ENCODE peak calls at places on chromosomes 2 and 18, in four cellular contexts. E is HepG2, T is Panc1, L is K562. Q is an unnamed sample.

GRCh38 chr2:95063401-95063958 is 38.0 kb downstream of the MAL start:
- DNase-seq in E (no peak), T (no peak), L (no peak), Q (no peak)

GRCh38 chr2:172698041-172698863 is 37.4 kb upstream of the RAPGEF4 start:
- DNase-seq in E (no peak), T (no peak), L (peak; percentile 23), Q (peak; percentile 67)

GRCh38 chr2:221817052-221817451 is 244.9 kb upstream of the EPHA4 start:
- DNase-seq in E (no peak), T (no peak), L (no peak), Q (no peak)

GRCh38 chr2:74221604-74222299 is 23.3 kb downstream of the MTHFD2 start:
- DNase-seq in E (no peak), T (no peak), L (no peak), Q (no peak)

GRCh38 chr18:59517446-59518171 is 158.5 kb upstream of the LMAN1 start:
- DNase-seq in E (peak; percentile 8), T (no peak), L (no peak), Q (no peak)

GRCh38 chr2:240302041-240302440 is 133.4 kb upstream of the GPC1 start:
- DNase-seq in E (no peak), T (no peak), L (no peak), Q (no peak)

GRCh38 chr2:127624321-127625145 is 21.4 kb upstream of the GPR17 start:
- DNase-seq in E (no peak), T (no peak), L (no peak), Q (no peak)

GRCh38 chr18:76923485-76924085 is 101.2 kb downstream of the ZNF236 start:
- DNase-seq in E (peak; percentile 30), T (peak; percentile 15), L (peak; percentile 42), Q (peak; percentile 34)

GRCh38 chr18:11757084-11757590 is 68.1 kb downstream of the GNAL start:
- DNase-seq in E (no peak), T (no peak), L (peak; percentile 27), Q (no peak)

GRCh38 chr2:38074047-38074774 is 1.7 kb downstream of the CYP1B1 start:
- DNase-seq in E (no peak), T (no peak), L (no peak), Q (no peak)

GRCh38 chr2:172968061-172968469 is 107.6 kb upstream of the MAP3K20 start:
- DNase-seq in E (peak; percentile 20), T (no peak), L (no peak), Q (no peak)

GRCh38 chr2:73901143-73901542 is 8.3 kb downstream of the ACTG2 start:
- DNase-seq in E (no peak), T (no peak), L (no peak), Q (no peak)

GRCh38 chr18:48831802-48832201 is 119.0 kb downstream of the SMAD7 start:
- DNase-seq in E (no peak), T (no peak), L (no peak), Q (no peak)
- TF ChIP-seq SIN3A in E (no peak), T (no peak), L (no peak), Q (no peak)

DNA sequence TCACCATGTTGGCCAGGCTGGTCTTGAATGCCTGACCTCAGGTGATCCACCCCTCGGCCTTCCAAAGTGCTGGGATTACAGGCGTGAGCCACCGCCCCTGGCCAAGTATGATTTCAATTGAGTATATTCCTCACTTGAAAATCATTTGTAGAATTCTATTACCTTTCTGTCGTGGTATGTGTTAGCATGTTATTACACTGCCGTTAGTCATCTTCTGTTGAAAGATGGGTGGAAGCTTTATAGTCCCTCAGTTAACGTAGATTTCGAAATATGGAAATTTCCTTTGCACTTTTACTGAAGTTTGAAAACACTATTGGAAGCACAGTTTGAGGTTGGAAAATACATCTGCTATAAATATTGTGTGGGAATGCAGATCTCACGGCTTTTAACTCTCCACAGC is 14.7 kb downstream of the NIFK start:
- DNase-seq in E (no peak), T (peak; percentile 75), L (no peak), Q (no peak)
- TF ChIP-seq TCF7L2 in E (no peak), T (no peak), L (no peak), Q (no peak)

GRCh38 chr2:719734-720133 is 42.5 kb upstream of the TMEM18 start:
- DNase-seq in E (no peak), T (no peak), L (no peak), Q (no peak)
- TF ChIP-seq SIN3A in E (no peak), T (no peak), L (no peak), Q (no peak)

GRCh38 chr2:97735161-97735561 is 21.8 kb downstream of the ZAP70 start:
- DNase-seq in E (no peak), T (no peak), L (no peak), Q (no peak)
- TF ChIP-seq TCF7L2 in E (no peak), T (no peak), L (no peak), Q (no peak)

GRCh38 chr18:10065296-10065695 is 151.5 kb downstream of the VAPA start:
- DNase-seq in E (no peak), T (no peak), L (no peak), Q (no peak)

GRCh38 chr18:10062292-10062940 is 148.6 kb downstream of the VAPA start:
- DNase-seq in E (no peak), T (no peak), L (no peak), Q (no peak)

GRCh38 chr18:10064267-10064666 is 150.5 kb downstream of the VAPA start:
- DNase-seq in E (no peak), T (no peak), L (no peak), Q (no peak)

GRCh38 chr18:10061566-10061965 is 147.8 kb downstream of the VAPA start:
- DNase-seq in E (no peak), T (no peak), L (no peak), Q (no peak)

DNA sequence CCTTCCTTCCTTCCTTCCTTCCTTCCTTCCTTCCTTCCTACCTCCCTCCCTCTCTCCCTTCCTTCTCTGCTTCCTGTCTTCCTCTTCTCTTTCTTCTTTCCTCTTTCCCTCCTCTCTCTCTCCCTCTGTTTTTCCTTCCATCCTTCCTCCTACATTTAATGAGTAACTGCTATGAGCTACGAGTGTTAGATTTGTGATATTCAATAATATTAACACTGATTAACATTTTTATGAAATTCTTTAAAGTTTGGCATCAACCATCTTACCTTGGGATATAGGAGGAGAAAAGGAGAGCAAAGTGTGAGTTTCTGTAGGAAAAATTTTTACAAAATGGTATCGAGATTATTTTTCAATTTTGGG is 149.1 kb downstream of the VAPA start:
- DNase-seq in E (no peak), T (no peak), L (no peak), Q (no peak)
- TF ChIP-seq SIN3A in E (no peak), T (no peak), L (no peak), Q (no peak)

GRCh38 chr2:179017958-179018357 is 32.0 kb downstream of the CCDC141 start:
- DNase-seq in E (no peak), T (no peak), L (no peak), Q (no peak)
- TF ChIP-seq TCF7L2 in E (no peak), T (no peak), L (no peak), Q (no peak)

GRCh38 chr2:174334781-174335604 is at the start of gene SP9:
- DNase-seq in E (peak; percentile 44), T (no peak), L (peak; percentile 95), Q (no peak)

GRCh38 chr2:174332607-174333001 is 2.1 kb upstream of the SP9 start:
- DNase-seq in E (no peak), T (no peak), L (peak; percentile 39), Q (no peak)

GRCh38 chr2:174334278-174334715 is 457 bp upstream of the SP9 start:
- DNase-seq in E (no peak), T (no peak), L (no peak), Q (no peak)

GRCh38 chr2:174333017-174333501 is 1.7 kb upstream of the SP9 start:
- DNase-seq in E (no peak), T (no peak), L (no peak), Q (no peak)

GRCh38 chr2:174333502-174334277 is 1.1 kb upstream of the SP9 start:
- DNase-seq in E (no peak), T (no peak), L (no peak), Q (no peak)
- TF ChIP-seq SIN3A in E (no peak), T (no peak), L (no peak), Q (no peak)

GRCh38 chr2:98379311-98380202 is 33.3 kb downstream of the CNGA3 start:
- DNase-seq in E (no peak), T (no peak), L (no peak), Q (no peak)
- TF ChIP-seq TCF7L2 in E (no peak), T (no peak), L (no peak), Q (no peak)

GRCh38 chr2:178700922-178701342 is 106.3 kb downstream of the TTN start:
- DNase-seq in E (peak; percentile 20), T (peak; percentile 13), L (peak; percentile 49), Q (peak; percentile 15)
- TF ChIP-seq SIN3A in E (no peak), T (no peak), L (no peak), Q (no peak)

Q was measured in HCT116.